ENCODE peak calls at places on chromosomes 5 and 9, in five cellular contexts. I is cardiac septum, P is A549, Q is HFFc6, V is GM12865. M is an unnamed sample.

GRCh38 chr5:72556351-72557146 is 49.3 kb upstream of the ZNF366 start:
- DNase-seq in V (peak; percentile 83), P (peak; percentile 72), I (peak; percentile 80), Q (peak; percentile 45), M (peak; percentile 33)

GRCh38 chr9:105142406-105143092 is 101.9 kb upstream of the SLC44A1 start:
- DNase-seq in V (no peak), Q (no peak), P (no peak), I (no peak), M (no peak)

GRCh38 chr9:74784506-74784905 is 103.2 kb downstream of the TRPM6 start:
- DNase-seq in V (no peak), P (no peak), Q (peak; percentile 36), I (no peak), M (no peak)

GRCh38 chr9:128339761-128340690 is at the start of gene SLC27A4:
- DNase-seq in I (peak; percentile 87), P (peak; percentile 93), V (peak; percentile 91), Q (peak; percentile 72), M (peak; percentile 91)

GRCh38 chr5:97420646-97421045 is 237.6 kb upstream of the RIOK2 start:
- DNase-seq in P (no peak), V (no peak), I (no peak), Q (no peak), M (no peak)

GRCh38 chr5:147628054-147628895 is 118.4 kb upstream of the DPYSL3 start:
- DNase-seq in Q (peak; percentile 55), P (peak; percentile 61), I (no peak), V (peak; percentile 60), M (peak; percentile 71)

GRCh38 chr9:131732636-131733340 is 7.1 kb downstream of the RAPGEF1 start:
- DNase-seq in P (no peak), Q (no peak), I (no peak), V (peak; percentile 87), M (no peak)

GRCh38 chr9:127977877-127978647 is 2.7 kb downstream of the EEIG1 start:
- DNase-seq in Q (peak; percentile 57), I (no peak), V (peak; percentile 34), P (peak; percentile 65), M (peak; percentile 31)

GRCh38 chr9:113520109-113520642 is 56.6 kb downstream of the RGS3 start:
- DNase-seq in Q (no peak), I (no peak), P (peak; percentile 89), V (peak; percentile 69), M (no peak)

GRCh38 chr9:22446950-22447606 is 454 bp downstream of the DMRTA1 start:
- DNase-seq in Q (no peak), P (peak; percentile 83), V (peak; percentile 6), I (no peak), M (peak; percentile 78)

GRCh38 chr5:58149345-58149744 is 310.5 kb downstream of the PLK2 start:
- DNase-seq in I (no peak), Q (peak; percentile 35), P (no peak), V (no peak), M (no peak)

GRCh38 chr5:153552886-153553285 is 62.4 kb downstream of the GRIA1 start:
- DNase-seq in P (no peak), I (no peak), V (no peak), Q (peak; percentile 23), M (no peak)

GRCh38 chr9:70197384-70198039 is 61.3 kb upstream of the SMC5 start:
- DNase-seq in P (no peak), I (no peak), Q (no peak), V (no peak), M (no peak)

GRCh38 chr9:92978345-92978875 is 31.1 kb downstream of the FGD3 start:
- DNase-seq in P (no peak), Q (no peak), I (no peak), V (no peak), M (no peak)

GRCh38 chr5:14743601-14744295 is 79.2 kb downstream of the OTULIN start:
- DNase-seq in V (no peak), Q (peak; percentile 69), I (peak; percentile 44), P (no peak), M (no peak)

GRCh38 chr5:172102913-172103629 is 85.0 kb downstream of the STK10 start:
- DNase-seq in P (peak; percentile 73), Q (peak; percentile 94), V (no peak), I (no peak), M (no peak)

GRCh38 chr5:145218982-145219381 is 616.2 kb downstream of the PRELID2 start:
- DNase-seq in Q (no peak), V (no peak), P (no peak), I (no peak), M (no peak)